ENCODE peak calls at places on chromosomes 13 and 19, in six cellular contexts. D is heart left ventricle; U is substantia nigra; M is tibial artery; S is HCT116; Z is CD8-positive, alpha-beta T cell. P is an unnamed sample.

GRCh38 chr19:29016926-29017760 is 195.8 kb downstream of the UQCRFS1 start:
- DNase-seq in D (no peak), U (no peak), M (no peak), S (no peak), Z (no peak), P (no peak)

GRCh38 chr13:81686877-81687276 is 1346.0 kb upstream of the SPRY2 start:
- DNase-seq in D (no peak), U (no peak), M (no peak), S (no peak), Z (no peak), P (no peak)

GRCh38 chr19:33758541-33759013 is 38.1 kb upstream of the KCTD15 start:
- DNase-seq in D (no peak), U (no peak), M (no peak), S (no peak), Z (no peak), P (no peak)

GRCh38 chr19:38616265-38616664 is 1.5 kb downstream of the MAP4K1 start:
- DNase-seq in D (no peak), U (no peak), M (no peak), S (no peak), Z (no peak), P (no peak)

GRCh38 chr19:48635966-48636858 is 967 bp downstream of the DBP start:
- DNase-seq in D (no peak), U (peak; percentile 31), M (peak; percentile 83), S (no peak), Z (no peak), P (peak; percentile 27)

GRCh38 chr13:40562975-40563349 is 103.5 kb downstream of the FOXO1 start:
- DNase-seq in D (no peak), U (no peak), M (no peak), S (no peak), Z (no peak), P (no peak)

GRCh38 chr13:97914537-97914936 is 38.9 kb upstream of the IPO5 start:
- DNase-seq in D (no peak), U (no peak), M (no peak), S (no peak), Z (no peak), P (no peak)

GRCh38 chr13:83882626-83882959 is 319 bp upstream of the SLITRK1 start:
- DNase-seq in D (no peak), U (no peak), M (no peak), S (no peak), Z (no peak), P (no peak)

GRCh38 chr13:71864094-71864980 is 2.7 kb downstream of the DACH1 start:
- DNase-seq in D (peak; percentile 70), U (no peak), M (no peak), S (no peak), Z (no peak), P (peak; percentile 35)

GRCh38 chr13:47555235-47555634 is 445.8 kb downstream of the SUCLA2 start:
- DNase-seq in D (no peak), U (no peak), M (no peak), S (no peak), Z (no peak), P (no peak)

GRCh38 chr19:33434886-33435705 is 61.6 kb downstream of the CEBPG start:
- DNase-seq in D (no peak), U (no peak), M (no peak), S (no peak), Z (no peak), P (no peak)

GRCh38 chr19:47813995-47814328 is 7.8 kb upstream of the CRX start:
- DNase-seq in D (no peak), U (no peak), M (no peak), S (no peak), Z (no peak), P (no peak)

GRCh38 chr13:61162636-61163035 is 253.0 kb downstream of the PCDH20 start:
- DNase-seq in D (no peak), U (no peak), M (no peak), S (no peak), Z (no peak), P (no peak)

GRCh38 chr13:28532226-28533048 is 37.5 kb upstream of the FLT1 start:
- DNase-seq in D (peak; percentile 51), U (no peak), M (no peak), S (no peak), Z (no peak), P (no peak)

GRCh38 chr13:35954207-35954560 is 177.0 kb downstream of the DCLK1 start:
- DNase-seq in D (no peak), U (no peak), M (no peak), S (no peak), Z (no peak), P (no peak)

GRCh38 chr13:100461309-100462035 is 127.1 kb downstream of the GGACT start:
- DNase-seq in D (no peak), U (no peak), M (no peak), S (no peak), Z (no peak), P (no peak)

GRCh38 chr13:113109151-113110047 is 3.8 kb downstream of the F7 start:
- DNase-seq in D (no peak), U (no peak), M (no peak), S (no peak), Z (no peak), P (no peak)

GRCh38 chr13:86882107-86882506 is 789.1 kb upstream of the SLITRK5 start:
- DNase-seq in D (no peak), U (no peak), M (no peak), S (no peak), Z (no peak), P (no peak)

GRCh38 chr13:36352350-36352749 is 6.2 kb upstream of the SPART start:
- DNase-seq in D (no peak), U (no peak), M (no peak), S (no peak), Z (no peak), P (no peak)

GRCh38 chr19:23699521-23699860 is 12.5 kb upstream of the ZNF675 start:
- DNase-seq in D (no peak), U (no peak), M (no peak), S (no peak), Z (no peak), P (no peak)

GRCh38 chr13:49627831-49628652 is at the start of gene ARL11:
- DNase-seq in D (peak; percentile 47), U (peak; percentile 32), M (peak; percentile 76), S (no peak), Z (peak; percentile 35), P (no peak)

GRCh38 chr19:50822661-50823208 is 852 bp downstream of the KLK1 start:
- DNase-seq in D (no peak), U (no peak), M (no peak), S (no peak), Z (no peak), P (no peak)

GRCh38 chr13:108897955-108898354 is 268.5 kb downstream of the MYO16 start:
- DNase-seq in D (no peak), U (no peak), M (no peak), S (no peak), Z (no peak), P (no peak)

GRCh38 chr13:70424928-70425327 is 316.7 kb upstream of the KLHL1 start:
- DNase-seq in D (no peak), U (no peak), M (no peak), S (no peak), Z (no peak), P (no peak)

GRCh38 chr19:49450405-49450804 is 1.2 kb downstream of the PIH1D1 start:
- DNase-seq in D (no peak), U (no peak), M (no peak), S (no peak), Z (no peak), P (no peak)

GRCh38 chr13:52599853-52600603 is 42.2 kb upstream of the HNRNPA1L2 start:
- DNase-seq in D (peak; percentile 32), U (peak; percentile 22), M (no peak), S (no peak), Z (no peak), P (no peak)

GRCh38 chr19:54282706-54283105 is 1.8 kb upstream of the LILRB2 start:
- DNase-seq in D (no peak), U (no peak), M (no peak), S (no peak), Z (no peak), P (no peak)

GRCh38 chr19:3397266-3398022 is 31.1 kb downstream of the NFIC start:
- DNase-seq in D (no peak), U (peak; percentile 39), M (no peak), S (peak; percentile 21), Z (no peak), P (peak; percentile 36)

GRCh38 chr13:83499286-83499685 is 383.0 kb downstream of the SLITRK1 start:
- DNase-seq in D (no peak), U (no peak), M (no peak), S (no peak), Z (no peak), P (no peak)

GRCh38 chr13:41707192-41707858 is 250.0 kb downstream of the RGCC start:
- DNase-seq in D (no peak), U (no peak), M (no peak), S (no peak), Z (no peak), P (no peak)

GRCh38 chr13:110329798-110330461 is 22.8 kb downstream of the COL4A2 start:
- DNase-seq in D (no peak), U (no peak), M (peak; percentile 71), S (no peak), Z (no peak), P (no peak)

GRCh38 chr19:15501596-15501995 is 6.7 kb upstream of the CYP4F22 start:
- DNase-seq in D (no peak), U (no peak), M (no peak), S (no peak), Z (no peak), P (no peak)
- H3K27ac ChIP-seq in D (no peak overlapping the region), U (no peak overlapping the region), M (no peak overlapping the region), S (no peak overlapping the region), Z (no peak overlapping the region), P (no peak overlapping the region)

DNA sequence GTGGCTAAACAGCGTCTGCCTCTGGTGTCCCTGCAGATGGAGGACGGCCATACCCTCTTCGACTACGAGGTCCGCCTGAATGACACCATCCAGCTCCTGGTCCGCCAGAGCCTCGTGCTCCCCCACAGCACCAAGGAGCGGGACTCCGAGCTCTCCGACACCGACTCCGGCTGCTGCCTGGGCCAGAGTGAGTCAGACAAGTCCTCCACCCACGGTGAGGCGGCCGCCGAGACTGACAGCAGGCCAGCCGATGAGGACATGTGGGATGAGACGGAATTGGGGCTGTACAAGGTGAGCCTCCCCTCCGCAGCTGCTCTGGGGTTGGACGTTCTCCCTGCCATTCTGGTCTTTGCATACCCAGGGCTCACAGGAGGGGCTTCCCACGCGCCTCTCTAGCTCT is 19.9 kb downstream of the UHRF1 start:
- DNase-seq in D (no peak), U (no peak), M (no peak), S (no peak), Z (no peak), P (no peak)
- H3K27ac ChIP-seq in D (no peak overlapping the region), U (no peak overlapping the region), M (no peak overlapping the region), S (no peak overlapping the region), Z (no peak overlapping the region), P (no peak overlapping the region)

GRCh38 chr19:14094854-14095253 is 4.3 kb upstream of the SAMD1 start:
- DNase-seq in D (no peak), U (no peak), M (no peak), S (no peak), Z (no peak), P (no peak)
- H3K27ac ChIP-seq in D (no peak overlapping the region), U (no peak overlapping the region), M (no peak overlapping the region), S (no peak overlapping the region), Z (no peak overlapping the region), P (no peak overlapping the region)

DNA sequence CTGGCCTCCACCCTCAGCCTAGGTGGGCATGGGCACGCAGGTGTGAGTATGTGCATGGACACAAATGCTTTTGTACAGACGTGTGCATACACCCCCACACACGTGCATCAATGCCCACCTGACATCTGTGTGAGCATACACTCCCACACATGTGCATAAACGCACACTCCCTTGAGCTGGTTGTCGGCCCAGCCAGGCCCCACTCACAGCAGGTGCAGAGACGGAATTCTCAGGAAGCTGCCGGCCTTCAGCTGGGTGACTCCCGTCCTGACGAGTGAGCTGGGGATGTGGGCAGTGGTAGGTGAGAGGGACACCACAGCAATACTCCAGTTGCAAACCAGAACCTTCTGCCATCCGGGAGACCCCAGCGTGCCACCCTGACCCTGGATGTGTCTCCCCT is 1.0 kb downstream of the LGI4 start:
- DNase-seq in D (no peak), U (no peak), M (no peak), S (no peak), Z (no peak), P (peak; percentile 34)
- H3K27ac ChIP-seq in D (peak overlapping the region; percentile 66), U (peak overlapping the region; percentile 92), M (peak overlapping the region; percentile 90), S (no peak overlapping the region), Z (no peak overlapping the region), P (peak overlapping the region; percentile 90)